ENCODE peak calls at places on chromosomes 13 and 19, in six cellular contexts. One of them, this sample, is unnamed.

GRCh38 chr19:4267101-4267900 is 11.8 kb upstream of the SHD start:
- DNase-seq in head of caudate nucleus: peak; percentile 64
- DNase-seq in NCI-H2107: no peak
- DNase-seq in T-helper 1 cell: no peak
- DNase-seq in stimulated activated CD4-positive, alpha-beta T cell treated with anti-CD3 and anti-CD28 coated beads, Interleukin-15, amount 100 ng/mL, for 1 hour: peak; percentile 20
- DNase-seq in ovary: peak; percentile 72
- DNase-seq in this sample: no peak

GRCh38 chr13:95644611-95645052 is at the start of gene DZIP1:
- DNase-seq in head of caudate nucleus: peak; percentile 85
- DNase-seq in NCI-H2107: peak; percentile 54
- DNase-seq in T-helper 1 cell: no peak
- DNase-seq in stimulated activated CD4-positive, alpha-beta T cell treated with anti-CD3 and anti-CD28 coated beads, Interleukin-15, amount 100 ng/mL, for 1 hour: no peak
- DNase-seq in ovary: peak; percentile 91
- DNase-seq in this sample: peak; percentile 76

GRCh38 chr19:42252365-42253244 is 2.3 kb downstream of the ERF start:
- DNase-seq in head of caudate nucleus: peak; percentile 78
- DNase-seq in NCI-H2107: no peak
- DNase-seq in T-helper 1 cell: no peak
- DNase-seq in stimulated activated CD4-positive, alpha-beta T cell treated with anti-CD3 and anti-CD28 coated beads, Interleukin-15, amount 100 ng/mL, for 1 hour: no peak
- DNase-seq in ovary: peak; percentile 72
- DNase-seq in this sample: peak; percentile 61

GRCh38 chr19:37413243-37414084 is 42.6 kb downstream of the ZNF527 start:
- DNase-seq in head of caudate nucleus: no peak
- DNase-seq in NCI-H2107: no peak
- DNase-seq in T-helper 1 cell: no peak
- DNase-seq in stimulated activated CD4-positive, alpha-beta T cell treated with anti-CD3 and anti-CD28 coated beads, Interleukin-15, amount 100 ng/mL, for 1 hour: no peak
- DNase-seq in ovary: no peak
- DNase-seq in this sample: no peak

GRCh38 chr19:2906631-2907195 is 6.0 kb downstream of the ZNF57 start:
- DNase-seq in head of caudate nucleus: no peak
- DNase-seq in NCI-H2107: no peak
- DNase-seq in T-helper 1 cell: no peak
- DNase-seq in stimulated activated CD4-positive, alpha-beta T cell treated with anti-CD3 and anti-CD28 coated beads, Interleukin-15, amount 100 ng/mL, for 1 hour: no peak
- DNase-seq in ovary: no peak
- DNase-seq in this sample: no peak

GRCh38 chr19:49338691-49339363 is 3.6 kb downstream of the CD37 start:
- DNase-seq in head of caudate nucleus: peak; percentile 56
- DNase-seq in NCI-H2107: no peak
- DNase-seq in T-helper 1 cell: no peak
- DNase-seq in stimulated activated CD4-positive, alpha-beta T cell treated with anti-CD3 and anti-CD28 coated beads, Interleukin-15, amount 100 ng/mL, for 1 hour: no peak
- DNase-seq in ovary: peak; percentile 89
- DNase-seq in this sample: peak; percentile 97

GRCh38 chr19:35757231-35757748 is 461 bp upstream of the HSPB6 start:
- DNase-seq in head of caudate nucleus: peak; percentile 42
- DNase-seq in NCI-H2107: no peak
- DNase-seq in T-helper 1 cell: no peak
- DNase-seq in stimulated activated CD4-positive, alpha-beta T cell treated with anti-CD3 and anti-CD28 coated beads, Interleukin-15, amount 100 ng/mL, for 1 hour: no peak
- DNase-seq in ovary: peak; percentile 98
- DNase-seq in this sample: no peak

GRCh38 chr19:17751103-17751911 is at the start of gene FCHO1:
- DNase-seq in head of caudate nucleus: no peak
- DNase-seq in NCI-H2107: no peak
- DNase-seq in T-helper 1 cell: peak; percentile 72
- DNase-seq in stimulated activated CD4-positive, alpha-beta T cell treated with anti-CD3 and anti-CD28 coated beads, Interleukin-15, amount 100 ng/mL, for 1 hour: peak; percentile 74
- DNase-seq in ovary: no peak
- DNase-seq in this sample: no peak

GRCh38 chr19:29753190-29753933 is 38.3 kb upstream of the C19orf12 start:
- DNase-seq in head of caudate nucleus: no peak
- DNase-seq in NCI-H2107: no peak
- DNase-seq in T-helper 1 cell: no peak
- DNase-seq in stimulated activated CD4-positive, alpha-beta T cell treated with anti-CD3 and anti-CD28 coated beads, Interleukin-15, amount 100 ng/mL, for 1 hour: no peak
- DNase-seq in ovary: no peak
- DNase-seq in this sample: no peak

GRCh38 chr19:17114414-17114831 is 38.8 kb downstream of the MYO9B start:
- DNase-seq in head of caudate nucleus: no peak
- DNase-seq in NCI-H2107: no peak
- DNase-seq in T-helper 1 cell: no peak
- DNase-seq in stimulated activated CD4-positive, alpha-beta T cell treated with anti-CD3 and anti-CD28 coated beads, Interleukin-15, amount 100 ng/mL, for 1 hour: no peak
- DNase-seq in ovary: no peak
- DNase-seq in this sample: no peak

GRCh38 chr13:31733066-31733465 is 6.3 kb upstream of the RXFP2 start:
- DNase-seq in head of caudate nucleus: no peak
- DNase-seq in NCI-H2107: no peak
- DNase-seq in T-helper 1 cell: no peak
- DNase-seq in stimulated activated CD4-positive, alpha-beta T cell treated with anti-CD3 and anti-CD28 coated beads, Interleukin-15, amount 100 ng/mL, for 1 hour: no peak
- DNase-seq in ovary: no peak
- DNase-seq in this sample: no peak

GRCh38 chr13:44899967-44900366 is 89.3 kb downstream of the NUFIP1 start:
- DNase-seq in head of caudate nucleus: no peak
- DNase-seq in NCI-H2107: peak; percentile 52
- DNase-seq in T-helper 1 cell: no peak
- DNase-seq in stimulated activated CD4-positive, alpha-beta T cell treated with anti-CD3 and anti-CD28 coated beads, Interleukin-15, amount 100 ng/mL, for 1 hour: no peak
- DNase-seq in ovary: no peak
- DNase-seq in this sample: no peak

GRCh38 chr13:110841846-110842245 is 73.0 kb downstream of the ANKRD10 start:
- DNase-seq in head of caudate nucleus: no peak
- DNase-seq in NCI-H2107: no peak
- DNase-seq in T-helper 1 cell: no peak
- DNase-seq in stimulated activated CD4-positive, alpha-beta T cell treated with anti-CD3 and anti-CD28 coated beads, Interleukin-15, amount 100 ng/mL, for 1 hour: no peak
- DNase-seq in ovary: no peak
- DNase-seq in this sample: no peak

GRCh38 chr19:29645911-29646310 is 19.4 kb upstream of the PLEKHF1 start:
- DNase-seq in head of caudate nucleus: no peak
- DNase-seq in NCI-H2107: no peak
- DNase-seq in T-helper 1 cell: no peak
- DNase-seq in stimulated activated CD4-positive, alpha-beta T cell treated with anti-CD3 and anti-CD28 coated beads, Interleukin-15, amount 100 ng/mL, for 1 hour: no peak
- DNase-seq in ovary: peak; percentile 74
- DNase-seq in this sample: no peak

GRCh38 chr13:43303040-43303729 is 279.8 kb downstream of the DNAJC15 start:
- DNase-seq in head of caudate nucleus: peak; percentile 58
- DNase-seq in NCI-H2107: peak; percentile 22
- DNase-seq in T-helper 1 cell: no peak
- DNase-seq in stimulated activated CD4-positive, alpha-beta T cell treated with anti-CD3 and anti-CD28 coated beads, Interleukin-15, amount 100 ng/mL, for 1 hour: no peak
- DNase-seq in ovary: peak; percentile 74
- DNase-seq in this sample: peak; percentile 83

This sample was measured in pancreas.